ENCODE peak calls at places on chromosomes 6 and 20, in nine cellular contexts. M is Peyer's patch, A is endothelial cell of umbilical vein, D is fibroblast of pulmonary artery, Z is H1, H is PC-3, K is astrocyte of the spinal cord, T is epithelial cell of esophagus, V is left ventricle myocardium inferior. Q is an unnamed sample.

GRCh38 chr6:3746119-3746691 is 5.3 kb downstream of the PXDC1 start:
- DNase-seq in V (no peak), H (no peak), Z (no peak), A (no peak), D (no peak), K (no peak), M (no peak), T (no peak), Q (no peak)

GRCh38 chr20:36479938-36480337 is 61.4 kb upstream of the MYL9 start:
- DNase-seq in M (no peak), T (no peak), D (no peak), H (no peak), V (no peak), A (no peak), K (no peak), Z (no peak), Q (no peak)

GRCh38 chr20:34863421-34863965 is 9.2 kb downstream of the GGT7 start:
- DNase-seq in K (no peak), Z (no peak), M (no peak), D (no peak), V (no peak), A (no peak), H (no peak), T (no peak), Q (no peak)

GRCh38 chr6:118774596-118774995 is 119.4 kb upstream of the ASF1A start:
- DNase-seq in D (no peak), Z (no peak), K (no peak), T (no peak), M (no peak), H (no peak), A (no peak), V (no peak), Q (no peak)

GRCh38 chr20:41956316-41957050 is 338.3 kb upstream of the CHD6 start:
- DNase-seq in V (no peak), T (no peak), A (peak), D (peak), H (peak), M (no peak), Z (peak), K (no peak), Q (peak)

GRCh38 chr20:51650685-51651134 is 108.2 kb upstream of the NFATC2 start:
- DNase-seq in T (peak), D (peak), K (peak), Z (no peak), H (peak), M (no peak), V (no peak), A (peak), Q (peak)

GRCh38 chr6:92777146-92777740 is 642.1 kb downstream of the EPHA7 start:
- DNase-seq in T (peak), H (peak), K (peak), V (no peak), M (no peak), A (peak), D (peak), Z (no peak), Q (peak)

GRCh38 chr6:129105035-129105434 is 222.1 kb downstream of the LAMA2 start:
- DNase-seq in H (no peak), M (no peak), A (no peak), T (no peak), K (peak), Z (no peak), V (peak), D (peak), Q (peak)

GRCh38 chr6:163745566-163746400 is 331.3 kb downstream of the QKI start:
- DNase-seq in D (peak), V (peak), M (no peak), Z (peak), K (peak), A (peak), H (peak), T (peak), Q (peak)

GRCh38 chr6:41730531-41731436 is 4.6 kb downstream of the TFEB start:
- DNase-seq in H (no peak), K (no peak), T (no peak), V (no peak), D (no peak), A (peak), M (no peak), Z (no peak), Q (peak)

GRCh38 chr20:7936735-7937078 is 3.6 kb downstream of the HAO1 start:
- DNase-seq in A (no peak), D (no peak), Z (no peak), H (no peak), V (no peak), K (no peak), M (no peak), T (no peak), Q (no peak)
- H3K4me3 ChIP-seq in A (no peak), D (no peak), Z (no peak), H (no peak), V (no peak), K (no peak), M (no peak), T (no peak), Q (no peak)

GRCh38 chr20:24629668-24630067 is 160.2 kb downstream of the SYNDIG1 start:
- DNase-seq in M (no peak), Z (no peak), H (no peak), A (no peak), T (no peak), V (no peak), K (no peak), D (peak), Q (peak)
- TF ChIP-seq CTCF in M (no peak), Z (no peak), H (no peak), A (no peak), T (no peak), V (no peak), K (no peak), D (no peak), Q (no peak)

DNA sequence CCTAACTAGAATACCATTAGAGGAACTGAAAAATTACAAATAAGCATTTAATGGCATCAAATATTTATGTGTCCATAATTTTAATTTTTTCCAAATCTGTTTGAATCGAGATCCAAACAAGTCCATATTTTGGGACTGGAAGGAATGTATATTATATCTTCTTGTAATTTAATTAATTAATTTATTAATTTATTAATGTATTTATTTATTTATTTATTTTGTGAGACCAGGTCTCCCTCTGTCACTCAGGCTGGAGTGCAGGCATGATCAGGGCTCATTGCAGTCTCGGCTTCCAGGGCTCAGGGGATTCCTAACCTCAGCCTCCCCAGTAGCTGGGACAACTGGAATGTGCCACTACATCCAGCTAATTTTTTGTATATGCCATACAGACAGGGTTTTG is 453.6 kb downstream of the PRKN start:
- DNase-seq in D (no peak), H (no peak), Z (no peak), M (no peak), K (no peak), A (no peak), V (no peak), T (no peak), Q (no peak)
- H3K4me3 ChIP-seq in D (no peak), H (no peak), Z (no peak), M (no peak), K (no peak), A (no peak), V (no peak), T (no peak), Q (no peak)

DNA sequence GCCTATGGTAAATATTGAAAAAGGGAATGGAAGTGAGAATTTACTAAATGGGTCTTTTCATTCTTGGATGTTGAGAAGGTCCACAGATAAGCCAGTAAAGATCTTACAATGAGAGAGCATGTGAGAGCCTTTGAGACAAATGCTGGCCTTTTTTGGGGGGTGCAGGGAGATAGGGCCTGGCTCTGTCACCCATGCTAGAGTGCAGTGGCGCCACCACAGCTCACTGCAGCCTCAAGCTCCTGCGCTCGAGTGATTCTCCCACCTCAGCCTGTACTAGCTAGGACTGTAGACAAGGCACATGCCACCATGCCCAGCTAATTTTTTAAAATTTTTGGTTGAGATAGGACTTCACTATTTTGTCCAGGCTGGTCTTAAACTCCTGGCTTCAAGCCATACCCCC is 63.2 kb upstream of the TMEM181 start:
- DNase-seq in Z (no peak), T (no peak), H (no peak), A (no peak), K (no peak), M (no peak), V (no peak), D (no peak), Q (no peak)
- TF ChIP-seq CTCF in Z (peak), T (no peak), H (peak), A (no peak), K (no peak), M (no peak), V (no peak), D (no peak), Q (no peak)

GRCh38 chr6:47141166-47141565 is 99.0 kb upstream of the ADGRF1 start:
- DNase-seq in K (no peak), Z (no peak), T (no peak), M (no peak), D (no peak), A (no peak), H (no peak), V (no peak), Q (no peak)
- H3K4me3 ChIP-seq in K (no peak), Z (no peak), T (no peak), M (no peak), D (no peak), A (no peak), H (no peak), V (no peak), Q (no peak)